ENCODE peak calls at places on chromosomes 5 and 9, in eight cellular contexts. Z, M, U, F, S, G, N and V are unnamed samples.

GRCh38 chr9:93012998-93013855 is 45.3 kb upstream of the SUSD3 start:
- DNase-seq in Z (no peak), M (no peak), U (no peak), F (no peak), S (no peak), G (no peak), N (no peak), V (no peak)

GRCh38 chr5:136276946-136277345 is 84.0 kb upstream of the SMIM32 start:
- DNase-seq in Z (no peak), M (no peak), U (no peak), F (no peak), S (no peak), G (no peak), N (peak), V (no peak)

GRCh38 chr5:67246108-67246507 is 49.5 kb upstream of the CD180 start:
- DNase-seq in Z (no peak), M (no peak), U (peak), F (peak), S (peak), G (peak), N (peak), V (peak)

GRCh38 chr5:2691530-2691929 is 59.9 kb downstream of the IRX2 start:
- DNase-seq in Z (no peak), M (no peak), U (no peak), F (no peak), S (no peak), G (no peak), N (no peak), V (no peak)

GRCh38 chr5:401216-402034 is 41.6 kb upstream of the EXOC3 start:
- DNase-seq in Z (no peak), M (no peak), U (no peak), F (no peak), S (no peak), G (peak), N (no peak), V (no peak)

GRCh38 chr5:88287846-88288588 is 19.4 kb upstream of the TMEM161B start:
- DNase-seq in Z (no peak), M (no peak), U (no peak), F (no peak), S (no peak), G (no peak), N (no peak), V (no peak)

GRCh38 chr9:124790301-124790700 is 13.4 kb downstream of the OLFML2A start:
- DNase-seq in Z (no peak), M (no peak), U (no peak), F (no peak), S (no peak), G (no peak), N (no peak), V (no peak)

GRCh38 chr5:146107901-146108300 is 2.5 kb upstream of the PLAC8L1 start:
- DNase-seq in Z (no peak), M (no peak), U (no peak), F (peak), S (peak), G (no peak), N (peak), V (peak)

GRCh38 chr5:34047147-34047546 is 4.1 kb upstream of the C1QTNF3 start:
- DNase-seq in Z (no peak), M (no peak), U (no peak), F (peak), S (no peak), G (no peak), N (no peak), V (no peak)

GRCh38 chr5:6732634-6733410 is 19.6 kb downstream of the TENT4A start:
- DNase-seq in Z (no peak), M (no peak), U (no peak), F (peak), S (no peak), G (no peak), N (peak), V (peak)

GRCh38 chr9:127780126-127780885 is 1.8 kb upstream of the SH2D3C start:
- DNase-seq in Z (peak), M (no peak), U (no peak), F (no peak), S (no peak), G (no peak), N (no peak), V (no peak)

GRCh38 chr9:122261469-122261881 is 3.2 kb downstream of the RBM18 start:
- DNase-seq in Z (no peak), M (no peak), U (no peak), F (peak), S (peak), G (no peak), N (peak), V (peak)

GRCh38 chr5:132365213-132365612 is 4.3 kb upstream of the SLC22A5 start:
- DNase-seq in Z (no peak), M (no peak), U (no peak), F (peak), S (no peak), G (no peak), N (peak), V (peak)

GRCh38 chr5:139660916-139661814 is 13.0 kb downstream of the CXXC5 start:
- DNase-seq in Z (no peak), M (no peak), U (no peak), F (peak), S (no peak), G (peak), N (peak), V (peak)

GRCh38 chr5:132109494-132110053 is 36.0 kb downstream of the CSF2 start:
- DNase-seq in Z (no peak), M (no peak), U (no peak), F (no peak), S (no peak), G (no peak), N (no peak), V (no peak)

GRCh38 chr5:135039526-135040296 is 5.7 kb upstream of the PITX1 start:
- DNase-seq in Z (no peak), M (no peak), U (no peak), F (no peak), S (no peak), G (no peak), N (no peak), V (no peak)

GRCh38 chr9:127575875-127576778 is 36.0 kb upstream of the STXBP1 start:
- DNase-seq in Z (no peak), M (no peak), U (no peak), F (no peak), S (no peak), G (no peak), N (no peak), V (no peak)

GRCh38 chr9:14311940-14312572 is 1.9 kb downstream of the NFIB start:
- DNase-seq in Z (no peak), M (no peak), U (no peak), F (peak), S (no peak), G (no peak), N (no peak), V (no peak)

GRCh38 chr9:7186175-7186574 is 428.4 kb downstream of the KDM4C start:
- DNase-seq in Z (no peak), M (no peak), U (peak), F (peak), S (no peak), G (no peak), N (peak), V (no peak)

GRCh38 chr5:171521219-171521633 is 101.8 kb downstream of the FGF18 start:
- DNase-seq in Z (no peak), M (no peak), U (no peak), F (peak), S (peak), G (no peak), N (peak), V (peak)

GRCh38 chr9:131419029-131419614 is 25.2 kb downstream of the PRRC2B start:
- DNase-seq in Z (no peak), M (no peak), U (no peak), F (no peak), S (no peak), G (no peak), N (peak), V (peak)

GRCh38 chr9:97906236-97906831 is 16.0 kb downstream of the TRMO start:
- DNase-seq in Z (peak), M (peak), U (no peak), F (no peak), S (no peak), G (no peak), N (no peak), V (no peak)

GRCh38 chr9:37775216-37775919 is 9.5 kb downstream of the EXOSC3 start:
- DNase-seq in Z (no peak), M (no peak), U (no peak), F (peak), S (no peak), G (no peak), N (no peak), V (no peak)